ENCODE peak calls at places on chromosomes 16 and 17, in four cellular contexts. K is A549, E is HepG2, B is tibial nerve. A is an unnamed sample.
A peak's percentile ranks its signal among the peaks of the same experiment; 100 is the strongest.

GRCh38 chr17:48444531-48445247 is 14.7 kb upstream of the SKAP1 start:
- DNase-seq in K (no peak), E (no peak), B (no peak), A (no peak)

GRCh38 chr16:74111583-74111982 is 185.0 kb upstream of the PSMD7 start:
- DNase-seq in K (no peak), E (no peak), B (no peak), A (no peak)

GRCh38 chr17:48261297-48261880 is 153.8 kb downstream of the SNX11 start:
- DNase-seq in K (peak; percentile 74), E (peak; percentile 54), B (no peak), A (peak; percentile 57)

GRCh38 chr16:30382398-30383015 is at the start of gene SEPTIN1:
- DNase-seq in K (no peak), E (no peak), B (no peak), A (no peak)

GRCh38 chr16:3328104-3328503 is 22.8 kb downstream of the ZNF75A start:
- DNase-seq in K (no peak), E (no peak), B (no peak), A (no peak)

GRCh38 chr17:12977008-12977751 is 40.6 kb downstream of the ELAC2 start:
- DNase-seq in K (no peak), E (no peak), B (no peak), A (peak; percentile 68)

GRCh38 chr17:5110816-5111215 is 862 bp downstream of the ZNF232 start:
- DNase-seq in K (no peak), E (peak; percentile 10), B (no peak), A (no peak)

GRCh38 chr17:82929011-82929622 is 89.3 kb upstream of the ZNF750 start:
- DNase-seq in K (no peak), E (no peak), B (peak; percentile 8), A (no peak)

DNA sequence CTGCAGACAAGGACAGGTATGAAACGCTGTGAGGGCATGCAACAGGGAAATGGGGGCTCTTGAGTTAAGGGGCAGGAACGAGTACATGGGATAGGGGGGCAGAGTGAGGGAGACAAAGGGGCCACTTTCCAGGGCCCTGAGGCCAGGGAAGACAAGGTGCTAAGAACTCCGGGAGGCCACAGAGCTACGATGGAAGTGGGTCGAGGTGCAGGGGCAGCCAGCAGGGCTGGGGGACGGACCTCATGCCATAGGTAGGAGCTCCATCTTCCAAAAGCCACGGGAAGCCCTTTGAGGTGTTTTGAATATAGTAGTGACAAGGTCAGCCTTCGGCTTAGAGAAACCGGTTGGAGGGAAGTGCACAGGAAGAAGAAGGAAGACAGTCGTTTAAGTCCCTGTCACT is 35.6 kb downstream of the RBFOX3 start:
- DNase-seq in K (no peak), E (no peak), B (no peak), A (no peak)
- TF ChIP-seq EP300 in K (no peak), E (no peak), B (no peak), A (no peak)

GRCh38 chr17:45346255-45347015 is 29.6 kb upstream of the MAP3K14 start:
- DNase-seq in K (no peak), E (no peak), B (no peak), A (no peak)

GRCh38 chr17:45347451-45347850 is 30.6 kb upstream of the MAP3K14 start:
- DNase-seq in K (no peak), E (no peak), B (no peak), A (no peak)

GRCh38 chr17:45345246-45345553 is 28.4 kb upstream of the MAP3K14 start:
- DNase-seq in K (no peak), E (no peak), B (no peak), A (no peak)

GRCh38 chr17:45342871-45343526 is 26.2 kb upstream of the MAP3K14 start:
- DNase-seq in K (no peak), E (no peak), B (no peak), A (no peak)

GRCh38 chr17:45345554-45346254 is 28.9 kb upstream of the MAP3K14 start:
- DNase-seq in K (no peak), E (no peak), B (no peak), A (no peak)
- TF ChIP-seq EP300 in K (no peak), E (no peak), B (peak; percentile 82), A (no peak)

GRCh38 chr16:75565640-75566039 is 539 bp upstream of the GABARAPL2 start:
- DNase-seq in K (no peak), E (no peak), B (no peak), A (no peak)

GRCh38 chr16:75555707-75556512 is at the start of gene TMEM231:
- DNase-seq in K (peak; percentile 95), E (peak; percentile 91), B (peak; percentile 97), A (peak; percentile 96)

GRCh38 chr16:75559002-75559401 is 3.0 kb upstream of the TMEM231 start:
- DNase-seq in K (no peak), E (no peak), B (no peak), A (no peak)

GRCh38 chr16:75555213-75555706 is 792 bp downstream of the TMEM231 start:
- DNase-seq in K (peak; percentile 97), E (peak; percentile 89), B (peak; percentile 26), A (peak; percentile 66)

DNA sequence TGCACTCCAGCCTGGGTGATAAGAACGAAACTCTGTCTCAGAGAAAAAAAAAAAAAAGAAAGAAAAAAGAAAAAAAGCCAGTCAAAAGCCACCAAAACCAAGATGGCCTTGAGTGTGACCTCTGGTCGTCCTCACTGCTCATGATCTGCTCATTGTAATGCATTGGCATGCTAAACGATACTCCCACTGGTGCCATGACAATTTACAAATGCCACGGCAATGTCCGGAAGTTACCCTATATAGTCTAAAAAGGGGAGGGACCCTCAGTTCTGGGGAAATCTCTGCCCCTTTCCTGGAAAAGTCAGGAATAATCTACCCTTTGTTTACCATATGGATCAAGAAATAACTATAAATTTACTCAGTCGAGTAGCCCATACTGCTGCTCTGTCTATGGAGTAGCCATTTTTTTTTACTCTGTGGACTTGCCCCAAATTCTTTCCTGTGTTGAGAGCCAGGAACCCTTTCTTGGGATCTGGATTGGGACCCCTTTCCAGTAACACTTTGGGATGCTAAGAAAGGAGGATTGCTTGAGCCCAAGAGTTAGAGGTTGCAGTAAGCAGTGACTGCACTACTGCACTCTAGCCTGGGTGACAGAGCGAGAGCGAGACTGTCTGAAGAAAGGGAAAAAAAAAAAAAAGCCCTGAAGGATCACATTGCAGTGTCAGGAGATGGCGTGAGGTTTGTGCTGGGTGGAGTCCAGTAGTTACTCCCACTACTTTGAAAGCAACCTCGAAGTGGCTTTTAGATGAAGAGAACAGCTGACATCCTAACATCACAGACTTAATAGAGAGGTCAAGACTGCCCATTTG is 3.7 kb upstream of the TMEM231 start:
- DNase-seq in K (no peak), E (no peak), B (no peak), A (no peak)
- TF ChIP-seq EP300 in K (no peak), E (no peak), B (no peak), A (no peak)

DNA sequence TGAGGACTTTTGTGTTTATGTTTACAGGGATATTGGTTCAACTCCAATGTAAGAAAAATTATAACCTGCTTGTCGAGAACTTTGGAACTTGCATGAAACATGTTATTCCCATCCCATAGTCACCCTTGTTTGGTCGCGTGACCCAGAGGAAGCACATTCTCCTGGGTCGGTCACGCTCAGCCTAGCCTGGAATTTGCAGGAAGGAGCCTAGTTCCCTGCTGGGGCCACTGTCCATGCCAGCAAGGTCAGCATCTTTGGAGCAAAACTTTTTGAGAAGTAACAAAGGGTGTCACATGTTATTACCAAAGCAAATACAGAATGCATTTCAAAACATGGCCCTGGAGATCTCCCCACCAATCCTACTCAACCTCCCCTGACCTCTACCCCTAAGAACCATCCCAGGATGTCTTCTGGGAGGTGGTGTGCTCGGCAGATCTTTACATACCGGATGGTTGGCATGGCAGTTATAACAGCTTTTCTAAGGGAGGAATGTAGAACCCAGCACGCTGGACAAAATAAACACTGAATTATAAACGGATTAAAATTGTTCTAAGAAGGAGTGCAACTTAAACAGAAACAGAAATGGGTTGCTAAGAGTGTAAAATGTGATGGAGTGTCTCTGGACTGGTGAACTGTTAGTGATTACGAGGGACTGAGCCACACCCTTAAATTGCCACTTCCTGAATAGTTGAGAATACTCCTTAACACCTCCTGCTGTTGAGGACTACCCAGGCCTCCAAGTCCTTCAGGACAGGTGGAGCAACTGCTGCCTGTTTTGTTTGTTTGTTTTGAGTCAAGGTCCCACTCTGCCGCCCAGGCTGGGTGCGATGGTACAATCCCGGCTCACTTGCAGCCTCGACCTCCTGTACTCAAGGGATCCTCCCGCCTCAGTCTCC is 26.0 kb upstream of the IRF8 start:
- DNase-seq in K (no peak), E (no peak), B (no peak), A (no peak)
- TF ChIP-seq EP300 in K (no peak), E (no peak), B (peak; percentile 76), A (no peak)

GRCh38 chr17:17767497-17768286 is 69.1 kb downstream of the SREBF1 start:
- DNase-seq in K (no peak), E (no peak), B (no peak), A (no peak)

GRCh38 chr17:17765359-17765758 is 71.4 kb downstream of the SREBF1 start:
- DNase-seq in K (no peak), E (no peak), B (no peak), A (no peak)

GRCh38 chr17:17765921-17766320 is 70.9 kb downstream of the SREBF1 start:
- DNase-seq in K (no peak), E (no peak), B (no peak), A (no peak)

GRCh38 chr17:17767096-17767470 is 69.7 kb downstream of the SREBF1 start:
- DNase-seq in K (no peak), E (no peak), B (no peak), A (no peak)

GRCh38 chr17:17766351-17767095 is 70.3 kb downstream of the SREBF1 start:
- DNase-seq in K (no peak), E (no peak), B (no peak), A (no peak)
- TF ChIP-seq EP300 in K (no peak), E (no peak), B (no peak), A (no peak)

A was measured in H1.